ENCODE peak calls at places on chromosomes 3 and 15, in eight cellular contexts. D, M, U, Q, W, O, R and T are unnamed samples.

GRCh38 chr15:91522609-91523332 is 330.7 kb upstream of the SLCO3A1 start:
- DNase-seq in D (no peak), M (no peak), U (peak; percentile 26), Q (no peak), W (peak; percentile 46), O (no peak), R (peak; percentile 8), T (peak; percentile 25)

GRCh38 chr15:50247819-50248650 is 17.5 kb downstream of the HDC start:
- DNase-seq in D (no peak), M (no peak), U (no peak), Q (peak; percentile 70), W (no peak), O (peak; percentile 25), R (peak; percentile 54), T (no peak)

GRCh38 chr15:101380146-101380545 is 85.1 kb upstream of the SNRPA1 start:
- DNase-seq in D (no peak), M (no peak), U (no peak), Q (no peak), W (no peak), O (no peak), R (no peak), T (no peak)

GRCh38 chr15:58551764-58552504 is 120.1 kb downstream of the LIPC start:
- DNase-seq in D (no peak), M (no peak), U (peak; percentile 37), Q (no peak), W (peak; percentile 98), O (peak; percentile 65), R (peak; percentile 98), T (peak; percentile 30)

GRCh38 chr15:77032052-77032646 is 37.2 kb downstream of the PSTPIP1 start:
- DNase-seq in D (no peak), M (no peak), U (peak; percentile 4), Q (no peak), W (no peak), O (no peak), R (no peak), T (no peak)

GRCh38 chr3:161415506-161416231 is 44.4 kb upstream of the SPTSSB start:
- DNase-seq in D (no peak), M (no peak), U (no peak), Q (no peak), W (peak; percentile 88), O (peak; percentile 28), R (peak; percentile 76), T (peak; percentile 55)

GRCh38 chr3:182760576-182761164 is 32.6 kb upstream of the ATP11B start:
- DNase-seq in D (no peak), M (no peak), U (no peak), Q (no peak), W (no peak), O (peak; percentile 73), R (no peak), T (peak; percentile 46)

GRCh38 chr3:31343075-31343474 is 189.7 kb upstream of the STT3B start:
- DNase-seq in D (no peak), M (no peak), U (no peak), Q (no peak), W (peak; percentile 77), O (no peak), R (no peak), T (no peak)

GRCh38 chr3:5728085-5728484 is 540.6 kb downstream of the EDEM1 start:
- DNase-seq in D (no peak), M (no peak), U (no peak), Q (no peak), W (no peak), O (no peak), R (no peak), T (no peak)

GRCh38 chr15:86164222-86164898 is 84.7 kb downstream of the AGBL1 start:
- DNase-seq in D (peak; percentile 75), M (no peak), U (no peak), Q (no peak), W (peak; percentile 70), O (peak; percentile 68), R (no peak), T (no peak)

GRCh38 chr3:197926418-197926817 is 23.6 kb upstream of the RPL35A start:
- DNase-seq in D (no peak), M (no peak), U (no peak), Q (no peak), W (no peak), O (no peak), R (no peak), T (no peak)

GRCh38 chr3:143241556-143241955 is 122.0 kb downstream of the CHST2 start:
- DNase-seq in D (no peak), M (no peak), U (no peak), Q (no peak), W (peak; percentile 89), O (no peak), R (peak; percentile 36), T (no peak)

GRCh38 chr15:83248151-83248851 is 36.2 kb downstream of the BNC1 start:
- DNase-seq in D (no peak), M (peak; percentile 43), U (peak; percentile 27), Q (peak; percentile 29), W (peak; percentile 38), O (peak; percentile 80), R (peak; percentile 73), T (peak; percentile 54)

GRCh38 chr3:46386206-46386605 is 15.5 kb downstream of the CCR5 start:
- DNase-seq in D (no peak), M (no peak), U (peak; percentile 11), Q (no peak), W (peak; percentile 39), O (peak; percentile 64), R (peak; percentile 41), T (peak; percentile 30)

DNA sequence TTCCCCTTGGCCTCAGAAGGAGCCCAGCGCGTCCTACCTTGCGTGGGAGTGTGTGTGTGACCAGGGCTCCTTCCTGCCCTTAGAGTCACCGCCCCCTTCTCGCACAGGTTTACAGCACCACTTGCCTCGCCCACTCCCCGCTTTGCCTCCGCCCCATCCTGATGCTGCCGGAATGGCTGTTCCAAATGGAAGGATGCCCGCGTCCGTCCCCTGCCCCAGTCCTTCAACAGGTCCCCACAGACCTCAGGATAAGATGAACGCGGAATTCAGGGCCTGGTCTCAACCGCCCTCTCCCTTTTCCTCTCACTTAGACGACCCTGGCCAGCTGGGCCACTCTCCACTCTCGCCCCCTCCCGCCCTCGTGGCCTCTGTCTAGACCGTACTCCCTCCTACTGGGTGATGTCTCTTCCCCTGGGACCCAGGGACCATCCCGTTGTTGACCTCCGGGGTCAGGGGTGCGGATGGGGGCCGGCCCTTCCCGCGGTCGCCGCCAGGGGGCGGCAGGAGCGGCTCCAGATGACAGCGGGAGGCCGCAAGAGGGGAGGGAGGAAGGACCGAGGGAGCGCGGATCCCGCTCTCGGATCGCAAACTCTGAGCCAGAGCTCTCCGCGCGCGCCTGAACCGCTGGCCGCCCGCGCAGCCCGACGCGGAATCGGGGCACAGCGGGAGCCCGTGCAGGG is at the start of gene THSD4:
- DNase-seq in D (peak; percentile 18), M (peak; percentile 88), U (peak; percentile 12), Q (peak; percentile 88), W (peak; percentile 57), O (peak; percentile 84), R (peak; percentile 71), T (peak; percentile 88)
- TF ChIP-seq CTCF in D (peak; percentile 93), M (peak; percentile 96), U (peak; percentile 78), Q (peak; percentile 82), W (peak; percentile 69), O (peak; percentile 99), R (peak; percentile 98), T (peak; percentile 99)

GRCh38 chr15:66964791-66965190 is 100.6 kb upstream of the SMAD3 start:
- DNase-seq in D (no peak), M (no peak), U (no peak), Q (no peak), W (no peak), O (no peak), R (no peak), T (no peak)

GRCh38 chr15:66965201-66965900 is 100.1 kb upstream of the SMAD3 start:
- DNase-seq in D (no peak), M (no peak), U (no peak), Q (no peak), W (no peak), O (no peak), R (no peak), T (no peak)

GRCh38 chr15:66964111-66964738 is 101.2 kb upstream of the SMAD3 start:
- DNase-seq in D (no peak), M (no peak), U (no peak), Q (no peak), W (no peak), O (no peak), R (no peak), T (no peak)

GRCh38 chr15:66963710-66964109 is 101.7 kb upstream of the SMAD3 start:
- DNase-seq in D (no peak), M (no peak), U (no peak), Q (no peak), W (no peak), O (no peak), R (no peak), T (no peak)

DNA sequence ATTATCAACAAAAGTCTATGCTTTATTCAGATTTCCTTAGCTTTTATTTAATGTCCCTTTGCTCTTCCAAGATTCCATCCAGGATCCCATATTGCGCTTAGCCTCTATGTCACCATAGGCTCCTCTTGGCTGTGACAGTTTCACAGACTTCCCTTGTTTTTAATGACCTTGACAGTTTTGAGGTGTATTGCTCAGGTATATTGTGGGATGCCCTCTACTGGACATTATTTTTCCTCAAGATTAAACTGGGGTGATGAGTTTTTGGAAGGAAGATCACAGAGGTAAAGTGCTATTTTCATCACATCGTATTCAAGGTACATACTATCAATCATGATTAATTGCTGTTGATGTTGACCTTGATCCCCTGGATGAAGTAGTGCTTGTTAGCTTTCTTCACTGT is 99.1 kb upstream of the SMAD3 start:
- DNase-seq in D (no peak), M (no peak), U (no peak), Q (no peak), W (no peak), O (no peak), R (no peak), T (no peak)
- TF ChIP-seq CTCF in D (no peak), M (no peak), U (no peak), Q (no peak), W (peak; percentile 15), O (peak; percentile 20), R (peak; percentile 24), T (no peak)

GRCh38 chr3:14428087-14429067 is 26.0 kb downstream of the SLC6A6 start:
- DNase-seq in D (peak; percentile 86), M (no peak), U (no peak), Q (peak; percentile 52), W (no peak), O (no peak), R (no peak), T (no peak)

GRCh38 chr3:14430706-14431470 is 28.5 kb downstream of the SLC6A6 start:
- DNase-seq in D (no peak), M (no peak), U (no peak), Q (no peak), W (no peak), O (no peak), R (no peak), T (no peak)

GRCh38 chr3:14431556-14431927 is 29.1 kb downstream of the SLC6A6 start:
- DNase-seq in D (no peak), M (no peak), U (no peak), Q (peak; percentile 66), W (no peak), O (no peak), R (no peak), T (no peak)

GRCh38 chr3:14429237-14429636 is 26.8 kb downstream of the SLC6A6 start:
- DNase-seq in D (peak; percentile 58), M (no peak), U (no peak), Q (no peak), W (no peak), O (peak; percentile 48), R (no peak), T (no peak)

GRCh38 chr3:14429689-14430452 is 27.5 kb downstream of the SLC6A6 start:
- DNase-seq in D (no peak), M (no peak), U (no peak), Q (no peak), W (no peak), O (no peak), R (no peak), T (no peak)
- TF ChIP-seq CTCF in D (no peak), M (no peak), U (no peak), Q (no peak), W (no peak), O (no peak), R (no peak), T (no peak)

GRCh38 chr3:83048556-83048955 is 1287.1 kb upstream of the GBE1 start:
- DNase-seq in D (no peak), M (no peak), U (no peak), Q (no peak), W (no peak), O (no peak), R (no peak), T (no peak)
- TF ChIP-seq CTCF in D (no peak), M (no peak), U (no peak), Q (no peak), W (no peak), O (no peak), R (no peak), T (no peak)